ENCODE peak calls at places on chromosomes 6 and 20, in eight cellular contexts. Q is Panc1; O is DMS79; P is cerebellar cortex; B is activated CD4-positive, alpha-beta T cell treated with anti-CD3 and anti-CD28 coated beads, Interleukin-2, amount 50 U/mL, for 48 hours; K is KBM-7; F is neural crest cell; W is GM13976. R is an unnamed sample.

GRCh38 chr6:147970970-147971369 is 371.7 kb upstream of the SASH1 start:
- DNase-seq in Q (no peak), O (no peak), P (peak), B (no peak), K (no peak), F (no peak), W (no peak), R (no peak)

GRCh38 chr6:161128230-161128629 is 136.7 kb downstream of the MAP3K4 start:
- DNase-seq in Q (no peak), O (no peak), P (no peak), B (no peak), K (no peak), F (no peak), W (no peak), R (no peak)

GRCh38 chr6:1689141-1689540 is 79.4 kb downstream of the FOXC1 start:
- DNase-seq in Q (no peak), O (no peak), P (no peak), B (no peak), K (no peak), F (no peak), W (no peak), R (no peak)

GRCh38 chr20:44787299-44787698 is 23.0 kb downstream of the RIMS4 start:
- DNase-seq in Q (no peak), O (no peak), P (no peak), B (no peak), K (no peak), F (no peak), W (no peak), R (no peak)

GRCh38 chr6:116072368-116072767 is 11.7 kb upstream of the FRK start:
- DNase-seq in Q (no peak), O (no peak), P (no peak), B (no peak), K (no peak), F (no peak), W (no peak), R (no peak)

GRCh38 chr6:169224185-169224695 is 29.4 kb downstream of the THBS2 start:
- DNase-seq in Q (no peak), O (no peak), P (no peak), B (no peak), K (no peak), F (no peak), W (no peak), R (peak)

GRCh38 chr6:158854214-158855101 is 35.3 kb upstream of the EZR start:
- DNase-seq in Q (no peak), O (no peak), P (no peak), B (peak), K (peak), F (no peak), W (no peak), R (peak)

GRCh38 chr6:7542065-7542877 is 800 bp downstream of the DSP start:
- DNase-seq in Q (no peak), O (no peak), P (no peak), B (peak), K (peak), F (peak), W (peak), R (peak)

GRCh38 chr6:5619249-5619648 is 357.9 kb downstream of the FARS2 start:
- DNase-seq in Q (no peak), O (no peak), P (no peak), B (peak), K (no peak), F (no peak), W (peak), R (no peak)

GRCh38 chr20:43844778-43845614 is 69.7 kb upstream of the TOX2 start:
- DNase-seq in Q (peak), O (no peak), P (peak), B (no peak), K (no peak), F (no peak), W (no peak), R (no peak)

GRCh38 chr20:39190666-39191570 is 228.8 kb downstream of the DHX35 start:
- DNase-seq in Q (peak), O (no peak), P (no peak), B (no peak), K (no peak), F (no peak), W (no peak), R (no peak)

GRCh38 chr6:31065556-31065955 is 46.8 kb downstream of the C6orf15 start:
- DNase-seq in Q (no peak), O (no peak), P (no peak), B (no peak), K (no peak), F (no peak), W (no peak), R (no peak)

GRCh38 chr20:32983459-32984112 is 20.6 kb downstream of the SUN5 start:
- DNase-seq in Q (no peak), O (no peak), P (no peak), B (no peak), K (no peak), F (no peak), W (no peak), R (no peak)

GRCh38 chr6:55694148-55694547 is 115.2 kb upstream of the HMGCLL1 start:
- DNase-seq in Q (no peak), O (peak), P (no peak), B (no peak), K (no peak), F (peak), W (no peak), R (peak)

GRCh38 chr6:33288942-33289783 is at the start of the genes PFDN6 and WDR46:
- DNase-seq in Q (peak), O (peak), P (peak), B (peak), K (peak), F (peak), W (peak), R (peak)

GRCh38 chr6:143619844-143620243 is 57.9 kb upstream of the PHACTR2 start:
- DNase-seq in Q (no peak), O (no peak), P (no peak), B (no peak), K (no peak), F (no peak), W (no peak), R (no peak)

GRCh38 chr6:152372945-152373344 is 264.2 kb downstream of the SYNE1 start:
- DNase-seq in Q (no peak), O (no peak), P (no peak), B (no peak), K (no peak), F (no peak), W (no peak), R (no peak)

GRCh38 chr6:1091905-1092304 is 220.0 kb upstream of the FOXQ1 start:
- DNase-seq in Q (no peak), O (no peak), P (no peak), B (no peak), K (no peak), F (no peak), W (no peak), R (no peak)

GRCh38 chr6:138804986-138805385 is 9.1 kb downstream of the ECT2L start:
- DNase-seq in Q (no peak), O (no peak), P (no peak), B (no peak), K (no peak), F (no peak), W (no peak), R (no peak)

GRCh38 chr20:57653910-57654309 is 33.7 kb upstream of the ZBP1 start:
- DNase-seq in Q (no peak), O (no peak), P (no peak), B (no peak), K (no peak), F (no peak), W (peak), R (no peak)

GRCh38 chr6:78530208-78530607 is 337.1 kb upstream of the IRAK1BP1 start:
- DNase-seq in Q (no peak), O (no peak), P (no peak), B (no peak), K (no peak), F (no peak), W (no peak), R (no peak)

GRCh38 chr20:63955281-63955845 is 853 bp downstream of the UCKL1 start:
- DNase-seq in Q (no peak), O (no peak), P (no peak), B (peak), K (peak), F (peak), W (peak), R (peak)

GRCh38 chr20:41166201-41167117 is 29.1 kb downstream of the PLCG1 start:
- DNase-seq in Q (no peak), O (no peak), P (no peak), B (no peak), K (no peak), F (no peak), W (no peak), R (no peak)

GRCh38 chr6:73675466-73676098 is 20.4 kb upstream of the CD109 start:
- DNase-seq in Q (no peak), O (peak), P (peak), B (peak), K (peak), F (peak), W (peak), R (peak)

GRCh38 chr6:3584611-3585010 is 127.8 kb upstream of the SLC22A23 start:
- DNase-seq in Q (no peak), O (no peak), P (no peak), B (no peak), K (no peak), F (no peak), W (no peak), R (no peak)

GRCh38 chr6:151806757-151807512 is 547 bp upstream of the ESR1 start:
- DNase-seq in Q (no peak), O (no peak), P (no peak), B (peak), K (peak), F (no peak), W (peak), R (peak)

GRCh38 chr20:62210496-62210855 is 9.6 kb downstream of the HRH3 start:
- DNase-seq in Q (no peak), O (no peak), P (no peak), B (no peak), K (no peak), F (no peak), W (no peak), R (no peak)

GRCh38 chr6:85390775-85391174 is 59.1 kb upstream of the NT5E start:
- DNase-seq in Q (no peak), O (no peak), P (no peak), B (no peak), K (no peak), F (no peak), W (no peak), R (no peak)

GRCh38 chr20:43459022-43459942 is 1.6 kb downstream of the SRSF6 start:
- DNase-seq in Q (no peak), O (no peak), P (no peak), B (peak), K (no peak), F (peak), W (no peak), R (no peak)

GRCh38 chr6:36716476-36717093 is 19.0 kb downstream of the RAB44 start:
- DNase-seq in Q (no peak), O (no peak), P (no peak), B (no peak), K (no peak), F (no peak), W (no peak), R (no peak)